ENCODE peak calls at places on chromosomes 1 and 21, in six cellular contexts. Q is endothelial cell of umbilical vein, P is H9, L is H1, D is colonic mucosa, C is kidney. Z is an unnamed sample.
A peak's percentile ranks its signal among the peaks of the same experiment; 100 is the strongest.

GRCh38 chr1:181501612-181502011 is 18.3 kb downstream of the CACNA1E start:
- DNase-seq in D (no peak), P (no peak), C (no peak), Q (no peak), L (no peak), Z (no peak)

GRCh38 chr1:46148318-46148717 is 15.9 kb upstream of the PIK3R3 start:
- DNase-seq in L (no peak), Q (no peak), D (no peak), C (no peak), P (no peak), Z (no peak)

GRCh38 chr21:41958886-41959563 is 5.2 kb upstream of the C2CD2 start:
- DNase-seq in L (no peak), C (no peak), D (no peak), Q (peak; percentile 44), P (no peak), Z (no peak)

GRCh38 chr1:14822996-14823395 is 224.5 kb downstream of the KAZN start:
- DNase-seq in L (no peak), P (no peak), C (no peak), D (no peak), Q (no peak), Z (no peak)

GRCh38 chr1:235907897-235908240 is 41.2 kb upstream of the LYST start:
- DNase-seq in L (no peak), Q (no peak), D (no peak), P (no peak), C (no peak), Z (no peak)

GRCh38 chr1:51661081-51661518 is 44.2 kb downstream of the OSBPL9 start:
- DNase-seq in C (no peak), D (no peak), Q (peak; percentile 93), L (no peak), P (no peak), Z (peak; percentile 92)

GRCh38 chr1:27403931-27404330 is 11.5 kb downstream of the GPR3 start:
- DNase-seq in P (no peak), C (no peak), L (no peak), Q (no peak), D (no peak), Z (no peak)

GRCh38 chr21:24514081-24514733 is 1093.1 kb downstream of the MRPL39 start:
- DNase-seq in L (no peak), C (no peak), D (no peak), P (no peak), Q (no peak), Z (peak; percentile 17)

GRCh38 chr1:9716404-9717192 is 65.1 kb downstream of the PIK3CD start:
- DNase-seq in C (no peak), D (no peak), Q (no peak), P (no peak), L (no peak), Z (no peak)
- H3K9ac ChIP-seq in C (peak overlapping the region; percentile 17), D (peak overlapping the region; percentile 60), Q (no peak overlapping the region), P (no peak overlapping the region), L (no peak overlapping the region), Z (no peak overlapping the region)

DNA sequence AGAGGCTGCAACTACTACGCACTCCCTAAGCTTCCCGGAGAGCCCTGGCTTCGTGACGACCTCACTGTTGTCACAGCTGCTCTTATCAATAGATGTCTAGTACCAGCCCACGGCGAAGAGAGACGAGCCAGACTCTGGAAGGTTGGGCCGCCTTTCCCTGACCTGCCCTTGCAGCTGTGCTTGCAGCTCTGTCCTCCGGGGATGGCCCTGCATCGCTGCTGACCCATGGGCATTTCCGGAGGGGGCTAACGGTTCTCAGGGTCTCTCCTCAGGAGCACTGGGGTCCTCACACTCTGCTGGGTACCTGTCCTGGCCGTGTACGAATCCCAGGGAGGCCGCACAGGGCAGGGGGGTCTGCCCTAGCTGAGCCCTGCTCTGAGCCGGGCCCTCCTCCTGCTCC is 93.8 kb upstream of the COL6A1 start:
- DNase-seq in L (no peak), C (peak; percentile 53), Q (no peak), P (no peak), D (no peak), Z (no peak)
- H3K9ac ChIP-seq in L (no peak overlapping the region), C (no peak overlapping the region), Q (no peak overlapping the region), P (no peak overlapping the region), D (no peak overlapping the region), Z (no peak overlapping the region)

GRCh38 chr1:8925960-8926359 is 19.7 kb upstream of the CA6 start:
- DNase-seq in Q (no peak), P (no peak), L (no peak), D (no peak), C (no peak), Z (no peak)
- H3K9ac ChIP-seq in Q (no peak overlapping the region), P (no peak overlapping the region), L (no peak overlapping the region), D (no peak overlapping the region), C (no peak overlapping the region), Z (no peak overlapping the region)

GRCh38 chr1:155128469-155128754 is 736 bp downstream of the EFNA1 start:
- DNase-seq in P (no peak), L (peak; percentile 52), Q (peak; percentile 29), D (no peak), C (no peak), Z (no peak)
- H3K9ac ChIP-seq in P (no peak overlapping the region), L (no peak overlapping the region), Q (peak overlapping the region; percentile 92), D (peak overlapping the region; percentile 90), C (peak overlapping the region; percentile 20), Z (no peak overlapping the region)

GRCh38 chr21:33362044-33362555 is 37.3 kb downstream of the IFNAR1 start:
- DNase-seq in L (peak; percentile 70), C (no peak), Q (no peak), D (peak; percentile 64), P (peak; percentile 92), Z (no peak)

GRCh38 chr21:33357177-33357576 is 32.4 kb downstream of the IFNAR1 start:
- DNase-seq in P (no peak), C (no peak), L (no peak), Q (no peak), D (no peak), Z (no peak)

GRCh38 chr21:33360871-33361602 is 36.3 kb downstream of the IFNAR1 start:
- DNase-seq in C (peak; percentile 87), Q (peak; percentile 77), P (peak; percentile 91), D (peak; percentile 89), L (peak; percentile 96), Z (peak; percentile 85)

GRCh38 chr21:33359446-33359845 is 34.7 kb downstream of the IFNAR1 start:
- DNase-seq in D (no peak), P (no peak), L (no peak), Q (no peak), C (no peak), Z (no peak)

DNA sequence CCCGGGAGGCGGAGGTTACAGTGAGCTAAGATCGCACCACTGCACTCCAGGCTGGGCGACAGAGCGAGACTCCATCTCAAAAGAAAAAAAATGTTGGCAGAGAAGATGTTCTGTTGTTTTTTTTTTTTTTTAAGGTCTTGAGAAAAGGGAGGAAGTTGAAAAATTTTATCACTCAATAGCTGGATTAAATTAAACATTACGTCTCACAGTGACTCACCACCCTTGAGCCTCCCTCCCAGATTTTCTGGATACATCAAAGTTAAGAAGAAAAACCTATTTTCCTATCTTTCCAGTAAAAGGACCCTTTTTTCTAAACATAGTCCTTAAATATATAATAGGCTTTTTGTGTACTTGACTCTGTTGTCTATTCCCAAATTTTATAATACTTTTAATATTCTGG is 35.5 kb downstream of the IFNAR1 start:
- DNase-seq in L (no peak), C (no peak), Q (peak; percentile 66), D (no peak), P (no peak), Z (peak; percentile 53)
- H3K9ac ChIP-seq in L (no peak overlapping the region), C (no peak overlapping the region), Q (peak overlapping the region; percentile 10), D (no peak overlapping the region), P (no peak overlapping the region), Z (no peak overlapping the region)

GRCh38 chr1:21579788-21580187 is 70.6 kb downstream of the ALPL start:
- DNase-seq in Q (no peak), D (no peak), L (no peak), C (no peak), P (no peak), Z (no peak)

GRCh38 chr1:21576798-21577187 is 67.6 kb downstream of the ALPL start:
- DNase-seq in L (no peak), P (no peak), D (no peak), Q (no peak), C (no peak), Z (no peak)

GRCh38 chr1:21576031-21576797 is 67.0 kb downstream of the ALPL start:
- DNase-seq in D (no peak), C (peak; percentile 27), Q (no peak), P (no peak), L (no peak), Z (no peak)

GRCh38 chr1:21577324-21577723 is 68.1 kb downstream of the ALPL start:
- DNase-seq in Q (no peak), L (no peak), C (no peak), D (no peak), P (no peak), Z (no peak)

GRCh38 chr1:21577933-21578332 is 68.7 kb downstream of the ALPL start:
- DNase-seq in Q (no peak), P (no peak), C (no peak), D (no peak), L (no peak), Z (no peak)
- H3K9ac ChIP-seq in Q (no peak overlapping the region), P (no peak overlapping the region), C (no peak overlapping the region), D (no peak overlapping the region), L (no peak overlapping the region), Z (no peak overlapping the region)

DNA sequence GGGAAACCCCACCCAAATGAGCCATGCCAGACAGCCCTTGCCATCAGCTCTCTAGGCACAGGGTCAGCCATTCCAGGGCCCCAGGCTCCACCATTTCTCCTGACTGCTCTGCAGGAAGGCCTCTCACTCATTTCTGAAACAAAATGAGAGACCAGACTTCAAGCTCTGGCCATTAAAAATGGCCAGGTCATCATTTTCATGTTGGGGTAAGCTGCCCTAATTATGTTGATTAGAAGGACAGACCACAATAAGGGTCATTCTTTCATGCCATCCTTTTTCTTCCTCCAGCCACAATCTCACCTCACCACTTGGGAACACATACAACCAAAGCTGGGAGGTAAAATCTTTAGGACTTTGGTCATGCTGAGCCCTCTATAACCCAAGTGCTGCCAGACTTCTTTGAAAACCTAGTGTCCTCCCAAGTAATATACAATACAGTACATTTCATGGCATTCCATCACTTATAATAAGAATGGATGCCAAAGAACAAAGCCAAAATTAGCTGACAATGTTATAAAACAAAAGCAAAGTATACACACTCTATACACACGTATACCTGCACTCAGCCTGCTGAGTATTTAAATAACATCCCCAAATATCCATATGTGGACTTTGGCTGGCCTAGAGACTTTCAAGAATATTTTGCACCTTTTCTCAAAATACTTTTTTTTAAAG is 22.4 kb upstream of the RBBP5 start:
- DNase-seq in D (no peak), Q (no peak), P (no peak), C (no peak), L (no peak), Z (no peak)
- H3K9ac ChIP-seq in D (no peak overlapping the region), Q (peak overlapping the region; percentile 43), P (no peak overlapping the region), C (no peak overlapping the region), L (no peak overlapping the region), Z (no peak overlapping the region)

GRCh38 chr1:221708987-221709386 is 32.9 kb downstream of the DUSP10 start:
- DNase-seq in L (no peak), C (no peak), P (no peak), D (no peak), Q (peak; percentile 13), Z (peak; percentile 85)
- H3K9ac ChIP-seq in L (no peak overlapping the region), C (no peak overlapping the region), P (no peak overlapping the region), D (no peak overlapping the region), Q (no peak overlapping the region), Z (no peak overlapping the region)

Z was measured in fibroblast of lung.